ENCODE peak calls at places on chromosomes 1 and 21, in ten cellular contexts. B, N, M, C, I, Y, O, V, R and G are unnamed samples.

GRCh38 chr1:210747112-210747511 is 386.8 kb downstream of the KCNH1 start:
- DNase-seq in B (no peak), N (no peak), M (no peak), C (no peak), I (no peak), Y (no peak), O (no peak), V (no peak), R (no peak), G (no peak)

GRCh38 chr21:34204481-34205439 is 131.4 kb downstream of the MRPS6 start:
- DNase-seq in B (no peak), N (no peak), M (no peak), C (no peak), I (no peak), Y (no peak), O (no peak), V (no peak), R (no peak), G (no peak)

GRCh38 chr1:79792212-79792575 is 785.7 kb upstream of the ADGRL4 start:
- DNase-seq in B (no peak), N (peak; percentile 93), M (no peak), C (no peak), I (no peak), Y (peak; percentile 96), O (no peak), V (no peak), R (peak; percentile 85), G (no peak)

GRCh38 chr1:30719406-30720270 is 3.7 kb downstream of the MATN1 start:
- DNase-seq in B (no peak), N (peak; percentile 65), M (no peak), C (no peak), I (peak; percentile 76), Y (no peak), O (no peak), V (no peak), R (peak; percentile 50), G (no peak)

GRCh38 chr1:67987046-67987799 is 63.2 kb downstream of the DIRAS3 start:
- DNase-seq in B (no peak), N (peak; percentile 94), M (no peak), C (no peak), I (peak; percentile 68), Y (peak; percentile 96), O (no peak), V (peak; percentile 52), R (peak; percentile 96), G (no peak)

GRCh38 chr1:228338521-228339051 is 68.0 kb downstream of the TRIM11 start:
- DNase-seq in B (no peak), N (no peak), M (peak; percentile 5), C (no peak), I (no peak), Y (no peak), O (no peak), V (no peak), R (no peak), G (no peak)

GRCh38 chr21:15079276-15079675 is 14.5 kb upstream of the NRIP1 start:
- DNase-seq in B (no peak), N (no peak), M (no peak), C (no peak), I (no peak), Y (no peak), O (no peak), V (no peak), R (no peak), G (no peak)

GRCh38 chr1:83692524-83693336 is 306.2 kb downstream of the TTLL7 start:
- DNase-seq in B (peak; percentile 1), N (peak; percentile 27), M (no peak), C (no peak), I (peak; percentile 16), Y (peak; percentile 30), O (no peak), V (no peak), R (peak; percentile 0), G (no peak)

GRCh38 chr1:232225336-232226131 is 404.4 kb downstream of the SIPA1L2 start:
- DNase-seq in B (no peak), N (no peak), M (no peak), C (no peak), I (no peak), Y (no peak), O (no peak), V (no peak), R (no peak), G (no peak)

GRCh38 chr1:46819335-46819734 is 20.5 kb downstream of the CYP4B1 start:
- DNase-seq in B (no peak), N (no peak), M (no peak), C (no peak), I (no peak), Y (no peak), O (no peak), V (no peak), R (no peak), G (peak; percentile 2)

GRCh38 chr1:2330511-2331199 is 60.7 kb downstream of the MORN1 start:
- DNase-seq in B (peak; percentile 69), N (peak; percentile 83), M (peak; percentile 33), C (no peak), I (no peak), Y (peak; percentile 90), O (peak; percentile 56), V (no peak), R (peak; percentile 80), G (no peak)

GRCh38 chr21:23740463-23740862 is 1866.8 kb downstream of the MRPL39 start:
- DNase-seq in B (no peak), N (no peak), M (no peak), C (no peak), I (no peak), Y (no peak), O (no peak), V (no peak), R (no peak), G (no peak)
- TF ChIP-seq CTCF in B (no peak), N (no peak), M (no peak), C (no peak), I (peak; percentile 40), Y (no peak), O (no peak), V (no peak), R (no peak), G (no peak)

DNA sequence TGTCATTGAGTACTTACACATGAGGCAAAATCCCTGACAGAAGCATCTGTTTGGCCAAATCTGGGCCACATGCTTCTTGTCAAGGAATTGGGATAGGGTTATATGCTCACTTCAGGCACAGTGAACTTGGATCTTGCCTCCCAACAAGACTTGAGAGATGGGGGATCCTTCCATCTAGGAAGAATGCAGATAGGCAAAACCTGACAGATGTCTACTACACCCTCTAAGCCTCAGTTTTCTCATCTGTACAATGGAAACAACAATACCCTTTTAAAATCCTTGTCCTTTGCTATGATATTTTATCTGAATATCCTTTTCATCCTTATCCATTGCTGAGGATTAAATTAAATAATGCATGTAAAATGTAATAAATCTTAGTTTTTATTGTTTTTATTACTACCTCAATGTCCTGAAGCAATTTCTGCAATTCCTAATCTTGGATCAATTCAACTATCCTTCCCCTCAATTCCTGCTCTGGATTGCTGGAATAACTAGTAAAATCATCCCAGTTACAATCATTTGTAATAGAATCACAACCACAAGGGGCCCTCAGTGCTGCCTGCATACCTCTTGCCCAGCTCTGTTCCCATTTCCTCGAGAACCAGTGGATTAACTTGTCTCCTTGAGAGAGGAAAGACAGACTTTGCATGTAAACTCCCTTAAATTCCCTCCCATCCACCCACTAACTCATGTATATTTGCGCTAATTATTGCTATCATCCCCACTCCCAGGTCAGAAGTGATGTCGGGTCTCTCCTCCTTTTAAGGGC is 8.1 kb upstream of the XPR1 start:
- DNase-seq in B (no peak), N (peak; percentile 59), M (no peak), C (no peak), I (peak; percentile 28), Y (peak; percentile 61), O (no peak), V (no peak), R (peak; percentile 58), G (no peak)
- TF ChIP-seq CTCF in B (no peak), N (peak; percentile 58), M (no peak), C (no peak), I (peak; percentile 39), Y (peak; percentile 52), O (peak; percentile 37), V (no peak), R (peak; percentile 51), G (no peak)

GRCh38 chr1:118243269-118243668 is 58.2 kb upstream of the SPAG17 start:
- DNase-seq in B (no peak), N (no peak), M (no peak), C (no peak), I (no peak), Y (no peak), O (no peak), V (no peak), R (no peak), G (no peak)

GRCh38 chr1:118250232-118250631 is 65.2 kb upstream of the SPAG17 start:
- DNase-seq in B (no peak), N (peak; percentile 21), M (no peak), C (no peak), I (no peak), Y (peak; percentile 8), O (no peak), V (no peak), R (no peak), G (no peak)

GRCh38 chr1:118246646-118247045 is 61.6 kb upstream of the SPAG17 start:
- DNase-seq in B (no peak), N (no peak), M (no peak), C (no peak), I (no peak), Y (no peak), O (no peak), V (no peak), R (no peak), G (no peak)

GRCh38 chr1:118249641-118250040 is 64.6 kb upstream of the SPAG17 start:
- DNase-seq in B (no peak), N (no peak), M (no peak), C (no peak), I (no peak), Y (no peak), O (no peak), V (no peak), R (no peak), G (no peak)

GRCh38 chr1:118247593-118247992 is 62.6 kb upstream of the SPAG17 start:
- DNase-seq in B (peak; percentile 7), N (peak; percentile 10), M (no peak), C (no peak), I (peak; percentile 47), Y (peak; percentile 21), O (peak; percentile 9), V (peak; percentile 18), R (peak; percentile 10), G (peak; percentile 18)
- TF ChIP-seq CTCF in B (peak; percentile 57), N (peak; percentile 46), M (no peak), C (no peak), I (peak; percentile 64), Y (peak; percentile 45), O (peak; percentile 56), V (no peak), R (peak; percentile 47), G (peak; percentile 58)

DNA sequence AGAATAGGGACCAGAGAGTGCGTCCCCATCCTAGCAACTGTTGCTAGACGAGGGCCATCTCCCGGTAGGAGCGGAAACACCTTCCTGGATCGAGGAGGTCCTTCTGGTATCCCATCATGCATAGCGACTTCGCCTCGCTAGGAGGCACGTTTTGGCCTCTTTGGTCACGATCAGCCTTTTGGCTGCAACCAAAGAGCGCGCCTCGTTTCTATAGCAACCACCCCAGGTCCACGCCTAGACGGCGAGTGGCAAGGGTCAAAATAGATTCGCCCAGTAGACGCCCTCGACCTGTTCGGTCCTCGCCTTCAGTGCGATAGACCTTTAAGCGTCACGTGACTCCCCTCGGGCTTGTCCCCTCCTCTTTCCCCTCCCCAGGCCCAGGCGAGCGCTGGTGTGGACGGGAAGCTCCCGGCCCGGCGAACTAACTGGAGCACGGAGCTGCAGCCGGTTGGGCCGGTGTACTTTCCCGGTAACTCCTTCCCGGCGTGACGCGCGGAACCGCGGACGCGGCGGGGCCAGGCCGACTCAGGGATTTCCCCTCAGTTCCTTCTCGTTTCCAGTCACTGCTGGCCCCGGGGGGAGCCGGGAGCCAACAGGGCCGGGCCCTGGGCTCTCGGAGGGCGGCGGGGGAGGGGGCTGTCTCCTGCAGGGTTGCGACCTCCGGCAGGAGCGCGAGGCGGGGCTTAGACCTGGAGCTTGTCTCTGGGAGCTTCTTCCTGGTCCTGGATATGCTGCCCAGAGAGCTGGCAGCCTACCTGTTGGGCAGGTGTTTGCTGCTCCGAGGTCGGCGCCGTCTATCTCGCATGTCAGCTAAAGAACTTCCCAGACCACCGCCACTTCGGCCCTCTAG is at the start of gene DNAJC16:
- DNase-seq in B (peak; percentile 100), N (peak; percentile 100), M (peak; percentile 99), C (peak; percentile 93), I (peak; percentile 100), Y (peak; percentile 100), O (peak; percentile 100), V (peak; percentile 96), R (peak; percentile 100), G (peak; percentile 89)
- TF ChIP-seq CTCF in B (peak; percentile 65), N (peak; percentile 33), M (peak; percentile 42), C (no peak), I (no peak), Y (peak; percentile 27), O (peak; percentile 4), V (no peak), R (peak; percentile 37), G (peak; percentile 34)